ENCODE peak calls at places on chromosomes 2 and 18, in nine cellular contexts. K, X, G, P, S, Q, L, O and W are unnamed samples. For H3K9me3 and H3K36me3, the result is how much of the 10 kb centered on the place peaks cover.

GRCh38 chr18:33744032-33744697 is 166.1 kb downstream of the ASXL3 start:
- DNase-seq in K (no peak), O (no peak), S (no peak), L (no peak), X (no peak), P (no peak), Q (no peak), G (no peak), W (no peak)

GRCh38 chr2:9002637-9003365 is 683 bp downstream of the MBOAT2 start:
- DNase-seq in L (peak), P (peak), S (no peak), G (peak), Q (no peak), O (peak), K (no peak), X (peak), W (peak)

GRCh38 chr2:234444888-234445287 is 52.0 kb downstream of the ARL4C start:
- DNase-seq in G (peak), S (no peak), Q (peak), L (no peak), P (no peak), O (no peak), K (peak), X (peak), W (no peak)

GRCh38 chr2:30428034-30428662 is 18.9 kb upstream of the LCLAT1 start:
- DNase-seq in O (no peak), K (no peak), P (no peak), S (no peak), G (no peak), L (no peak), Q (no peak), X (no peak), W (no peak)

GRCh38 chr18:79905389-79905911 is 46.0 kb downstream of the SLC66A2 start:
- DNase-seq in Q (peak), X (peak), S (no peak), K (peak), L (no peak), G (peak), P (peak), O (no peak), W (no peak)

GRCh38 chr2:218540015-218540414 is 28.1 kb downstream of the USP37 start:
- DNase-seq in S (no peak), L (no peak), Q (no peak), X (peak), P (no peak), O (no peak), G (no peak), K (no peak), W (no peak)

GRCh38 chr18:13035249-13035914 is 44.2 kb downstream of the CEP192 start:
- DNase-seq in Q (no peak), P (no peak), X (no peak), S (no peak), G (no peak), L (no peak), O (no peak), K (no peak), W (no peak)

GRCh38 chr2:1910562-1911256 is 166.4 kb upstream of the PXDN start:
- DNase-seq in L (no peak), K (peak), P (no peak), X (no peak), S (no peak), Q (no peak), G (no peak), O (no peak), W (no peak)

GRCh38 chr2:189116984-189117383 is 62.6 kb downstream of the COL5A2 start:
- DNase-seq in O (no peak), Q (peak), P (no peak), K (no peak), G (no peak), S (no peak), L (no peak), X (peak), W (no peak)

GRCh38 chr2:23594079-23594494 is 209.1 kb downstream of the KLHL29 start:
- DNase-seq in X (no peak), S (no peak), K (no peak), P (peak), L (no peak), O (no peak), Q (no peak), G (peak), W (no peak)
- H3K27ac ChIP-seq in X (no peak), S (no peak), K (peak), P (no peak), L (peak), O (no peak), Q (no peak), G (no peak), W (no peak)

DNA sequence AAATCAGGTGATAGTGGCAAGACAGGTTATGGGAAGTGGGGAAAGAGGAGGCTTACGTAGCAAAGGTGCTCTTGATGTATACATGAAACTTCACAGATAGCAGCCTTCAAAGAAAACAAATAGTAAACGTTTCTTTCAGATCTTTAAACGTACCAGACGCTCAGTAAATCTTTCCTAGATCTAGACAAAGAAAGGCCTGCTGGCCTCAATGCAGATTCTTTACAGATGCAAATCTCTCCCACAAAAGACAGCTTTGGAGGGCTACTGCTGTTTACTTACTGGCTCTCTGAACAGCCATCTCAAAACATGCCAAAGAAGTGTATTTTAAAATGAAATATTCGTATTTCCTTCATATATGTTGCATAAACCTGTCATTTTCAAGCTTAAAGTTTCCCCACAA is 1279.9 kb upstream of the NRXN1 start:
- DNase-seq in L (no peak), O (no peak), K (no peak), X (no peak), S (no peak), G (no peak), Q (no peak), P (no peak), W (peak)
- H3K9me3 ChIP-seq in L (under half), O (under half), K (under half), X (under half), S (under half), G (under half), Q (under half), P (under half), W (under half)

GRCh38 chr2:74889159-74889558 is 55.2 kb downstream of the HK2 start:
- DNase-seq in L (no peak), S (no peak), G (no peak), X (no peak), K (no peak), P (no peak), Q (no peak), O (no peak), W (no peak)
- H3K36me3 ChIP-seq in L (under half), S (under half), G (half or more), X (under half), K (under half), P (half or more), Q (half or more), O (half or more), W (under half)

DNA sequence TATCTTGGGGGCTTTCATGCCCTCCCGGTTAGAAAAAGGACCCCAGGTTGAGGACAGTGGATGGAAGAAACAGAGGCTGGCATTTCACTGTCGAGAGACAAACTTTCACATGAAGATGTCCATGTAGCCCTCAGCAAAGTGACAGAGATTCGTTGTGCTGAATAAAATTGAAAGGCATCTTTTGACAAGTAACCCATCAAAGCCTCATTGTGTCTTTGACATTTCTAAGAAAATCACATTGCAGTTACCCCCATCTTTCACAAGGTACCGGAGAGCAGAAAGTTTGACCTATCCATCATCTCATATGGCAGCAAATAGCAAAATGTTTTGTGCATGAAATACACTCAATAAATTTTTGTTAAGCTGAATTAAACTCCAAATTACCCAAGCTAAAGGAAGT is 2.0 kb upstream of the MBP start:
- DNase-seq in O (no peak), Q (no peak), S (no peak), G (no peak), L (no peak), X (no peak), P (no peak), K (no peak), W (no peak)
- H3K27ac ChIP-seq in O (no peak), Q (no peak), S (no peak), G (no peak), L (peak), X (no peak), P (no peak), K (no peak), W (no peak)

GRCh38 chr2:11977766-11978524 is 231.5 kb downstream of the LPIN1 start:
- DNase-seq in O (no peak), L (no peak), X (no peak), S (no peak), G (no peak), Q (no peak), K (no peak), P (no peak), W (no peak)
- H3K9me3 ChIP-seq in O (under half), L (under half), X (under half), S (under half), G (under half), Q (under half), K (under half), P (under half), W (under half)

GRCh38 chr2:117949800-117950199 is 64.1 kb downstream of the CCDC93 start:
- DNase-seq in P (no peak), L (no peak), O (no peak), S (no peak), K (no peak), X (no peak), G (no peak), Q (no peak), W (peak)
- H3K36me3 ChIP-seq in P (half or more), L (under half), O (half or more), S (half or more), K (half or more), X (under half), G (half or more), Q (under half), W (under half)

GRCh38 chr2:15678346-15678745 is 86.7 kb downstream of the DDX1 start:
- DNase-seq in K (no peak), G (no peak), P (no peak), L (no peak), O (no peak), Q (no peak), S (no peak), X (no peak), W (no peak)
- H3K27ac ChIP-seq in K (no peak), G (no peak), P (no peak), L (no peak), O (no peak), Q (no peak), S (no peak), X (no peak), W (no peak)

GRCh38 chr2:221750317-221750716 is 178.2 kb upstream of the EPHA4 start:
- DNase-seq in O (no peak), X (peak), Q (no peak), S (no peak), P (no peak), G (no peak), L (no peak), K (no peak), W (no peak)
- H3K9me3 ChIP-seq in O (under half), X (under half), Q (under half), S (under half), P (under half), G (under half), L (under half), K (under half), W (under half)